ENCODE peak calls at places on chromosomes 2 and 18, in five cellular contexts. G is right lobe of liver, W is IMR-90, R is ovary, V is body of pancreas. M is an unnamed sample.
A peak's percentile ranks its signal among the peaks of the same experiment; 100 is the strongest.

GRCh38 chr2:172295677-172296076 is 131.7 kb upstream of the ITGA6 start:
- DNase-seq in G (no peak), W (no peak), R (no peak), V (no peak), M (no peak)

GRCh38 chr2:140695163-140695562 is 1435.7 kb downstream of the LRP1B start:
- DNase-seq in G (no peak), W (peak; percentile 62), R (no peak), V (no peak), M (no peak)

GRCh38 chr18:65091737-65092329 is 659.0 kb upstream of the CDH7 start:
- DNase-seq in G (no peak), W (peak; percentile 0), R (no peak), V (peak; percentile 20), M (no peak)

GRCh38 chr2:202574541-202574940 is 60.2 kb upstream of the FAM117B start:
- DNase-seq in G (no peak), W (peak; percentile 10), R (no peak), V (no peak), M (no peak)

GRCh38 chr2:31398881-31399280 is 15.7 kb downstream of the XDH start:
- DNase-seq in G (no peak), W (no peak), R (no peak), V (no peak), M (no peak)

GRCh38 chr2:18149660-18150246 is 271.3 kb downstream of the KCNS3 start:
- DNase-seq in G (no peak), W (peak; percentile 63), R (no peak), V (no peak), M (no peak)

GRCh38 chr2:157749684-157750083 is 121.0 kb upstream of the ACVR1C start:
- DNase-seq in G (no peak), W (no peak), R (no peak), V (no peak), M (no peak)

GRCh38 chr2:205808493-205809121 is 126.3 kb downstream of the NRP2 start:
- DNase-seq in G (peak; percentile 83), W (no peak), R (no peak), V (no peak), M (no peak)

GRCh38 chr2:63861220-63861822 is 19.6 kb downstream of the UGP2 start:
- DNase-seq in G (no peak), W (peak; percentile 58), R (peak; percentile 42), V (peak; percentile 72), M (peak; percentile 56)

DNA sequence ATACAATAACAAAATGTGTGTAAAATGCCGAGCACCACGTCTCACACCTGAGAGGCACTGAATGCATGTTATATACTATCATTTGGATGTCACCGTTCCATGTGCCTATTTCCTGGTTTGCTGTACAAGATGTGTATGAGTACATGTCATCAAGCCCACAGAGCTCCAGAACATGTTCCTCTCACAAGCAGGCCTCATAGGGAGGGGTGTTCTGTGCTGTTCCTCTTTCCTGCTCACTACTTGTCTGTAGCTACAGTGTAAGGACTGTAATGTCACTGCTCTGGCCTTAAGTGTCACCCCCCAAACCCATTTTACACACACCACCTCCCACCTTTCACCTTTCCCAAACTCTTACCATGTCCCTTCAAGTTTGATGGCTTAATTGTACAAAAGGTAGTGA is 1.8 kb downstream of the AFF3 start:
- DNase-seq in G (no peak), W (no peak), R (no peak), V (peak; percentile 17), M (peak; percentile 11)
- TF ChIP-seq POLR2A in G (no peak), W (no peak), R (no peak), V (no peak), M (no peak)

DNA sequence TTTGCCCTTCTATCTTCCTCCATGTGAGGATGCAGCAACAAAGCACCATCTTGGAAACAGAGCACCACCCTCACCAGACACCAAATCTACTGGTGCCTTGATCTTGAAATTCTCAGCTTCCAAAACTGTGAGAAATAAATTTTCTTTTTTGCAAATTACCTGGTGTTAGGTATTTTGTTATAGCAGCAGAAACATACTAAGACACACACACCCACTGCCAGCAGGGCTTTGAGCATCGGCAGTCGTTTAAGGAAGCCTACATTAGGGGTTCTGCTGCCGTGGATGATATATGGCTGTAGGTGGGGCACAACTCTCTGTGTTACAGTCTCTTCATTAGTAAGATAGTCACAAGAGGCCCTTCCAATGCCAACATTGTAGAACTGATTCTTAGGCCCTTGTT is 20.7 kb upstream of the MFSD6 start:
- DNase-seq in G (no peak), W (no peak), R (no peak), V (no peak), M (no peak)
- TF ChIP-seq POLR2A in G (no peak), W (no peak), R (no peak), V (no peak), M (no peak)

GRCh38 chr2:218995972-218996644 is 2.9 kb upstream of the CRYBA2 start:
- DNase-seq in G (peak; percentile 93), W (peak; percentile 77), R (peak; percentile 88), V (peak; percentile 96), M (peak; percentile 93)
- TF ChIP-seq POLR2A in G (peak; percentile 54), W (peak; percentile 64), R (no peak), V (peak; percentile 89), M (peak; percentile 69)

GRCh38 chr2:237749002-237749401 is 49.6 kb upstream of the RBM44 start:
- DNase-seq in G (no peak), W (no peak), R (no peak), V (no peak), M (no peak)

GRCh38 chr2:237745250-237745613 is 53.3 kb upstream of the RBM44 start:
- DNase-seq in G (no peak), W (no peak), R (no peak), V (no peak), M (no peak)

GRCh38 chr2:237746302-237747080 is 52.1 kb upstream of the RBM44 start:
- DNase-seq in G (no peak), W (no peak), R (no peak), V (no peak), M (no peak)

GRCh38 chr2:237744613-237745249 is 53.8 kb upstream of the RBM44 start:
- DNase-seq in G (peak; percentile 78), W (peak; percentile 54), R (peak; percentile 89), V (peak; percentile 69), M (peak; percentile 82)

DNA sequence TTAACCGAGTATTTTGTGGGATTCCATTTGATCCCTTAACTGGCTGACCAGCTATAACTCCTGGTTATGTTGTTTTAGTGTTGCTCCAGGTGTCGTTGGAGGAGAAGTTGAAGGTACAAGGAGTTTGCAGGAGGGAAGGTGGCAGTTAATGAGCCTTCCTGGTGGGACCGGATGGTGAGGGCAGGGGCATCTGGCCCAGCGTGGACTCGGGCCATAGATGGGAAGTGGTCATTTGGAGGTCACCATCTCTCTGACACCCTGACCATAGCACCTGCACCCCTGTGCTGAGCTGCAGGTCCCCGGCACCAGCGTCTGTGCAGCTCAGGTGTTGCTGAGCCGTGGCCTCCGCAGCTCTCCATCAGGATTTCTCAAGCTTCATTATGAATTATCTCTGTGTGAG is 51.4 kb upstream of the RBM44 start:
- DNase-seq in G (no peak), W (no peak), R (no peak), V (no peak), M (no peak)
- TF ChIP-seq POLR2A in G (no peak), W (no peak), R (no peak), V (no peak), M (no peak)

GRCh38 chr2:164837807-164838206 is 3.8 kb downstream of the COBLL1 start:
- DNase-seq in G (no peak), W (no peak), R (no peak), V (no peak), M (no peak)
- TF ChIP-seq POLR2A in G (no peak), W (no peak), R (no peak), V (no peak), M (no peak)

DNA sequence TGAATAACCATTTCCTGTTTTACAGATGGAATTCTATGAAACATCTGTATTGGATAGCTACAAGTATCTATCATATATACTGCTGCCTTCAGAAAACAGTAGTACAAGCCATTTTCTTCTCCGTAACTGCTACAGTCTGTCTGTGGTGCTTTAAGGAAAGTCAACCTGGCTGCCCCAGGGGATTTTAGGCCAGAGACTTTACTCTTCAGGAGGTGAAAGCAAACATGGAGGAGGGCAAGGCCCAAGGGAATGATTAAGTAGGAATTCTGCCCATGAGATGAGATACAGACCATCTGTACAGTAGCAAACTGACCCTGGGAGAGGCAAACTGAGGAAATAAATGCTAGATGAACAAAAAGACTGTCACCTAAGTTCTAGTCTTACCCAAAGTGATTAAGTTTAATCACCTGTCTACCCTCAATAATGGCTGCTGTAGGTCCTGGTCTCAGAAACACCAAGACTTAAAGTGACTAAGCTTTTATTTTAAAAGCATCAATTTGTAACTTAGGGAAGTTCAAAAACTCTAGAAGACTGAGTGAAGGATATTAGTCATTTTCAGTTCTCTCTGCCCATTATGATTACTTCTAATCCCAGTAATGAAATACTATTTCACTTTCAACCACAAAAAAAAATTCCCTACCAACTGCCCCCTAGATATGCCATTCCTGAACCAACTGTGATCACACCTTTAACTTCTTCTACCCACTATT is 14.8 kb downstream of the MBD2 start:
- DNase-seq in G (no peak), W (peak; percentile 15), R (no peak), V (no peak), M (no peak)
- TF ChIP-seq POLR2A in G (no peak), W (no peak), R (no peak), V (no peak), M (no peak)

M was measured in transverse colon.